ENCODE peak calls at places on chromosomes 16 and 17, in ten cellular contexts. O, N, K, A, X, G, L, P, V and M are unnamed samples.

GRCh38 chr17:7720125-7720524 is 2.6 kb downstream of the DNAH2 start:
- DNase-seq in P (no peak), V (no peak), N (no peak), K (no peak), L (no peak), G (no peak), A (no peak), O (no peak), X (no peak), M (no peak)

GRCh38 chr17:9658593-9659211 is 13.4 kb downstream of the USP43 start:
- DNase-seq in N (no peak), O (peak), A (no peak), L (no peak), G (no peak), K (no peak), P (no peak), V (peak), X (peak), M (peak)

GRCh38 chr16:56793504-56793903 is 63.6 kb downstream of the NUP93 start:
- DNase-seq in L (peak), O (peak), G (no peak), P (peak), V (peak), X (no peak), K (peak), A (no peak), N (no peak), M (no peak)

GRCh38 chr17:42895185-42895555 is 5.4 kb upstream of the G6PC1 start:
- DNase-seq in X (peak), K (no peak), L (peak), O (peak), V (peak), G (no peak), N (no peak), P (no peak), A (peak), M (peak)

GRCh38 chr17:27366438-27366837 is 72.5 kb downstream of the WSB1 start:
- DNase-seq in V (no peak), A (no peak), L (no peak), O (no peak), X (no peak), N (no peak), G (no peak), K (no peak), P (no peak), M (no peak)

GRCh38 chr17:80119271-80119791 is 17.9 kb downstream of the GAA start:
- DNase-seq in A (no peak), L (no peak), K (no peak), G (no peak), P (no peak), X (no peak), O (no peak), V (no peak), N (no peak), M (no peak)

GRCh38 chr17:48724241-48725004 is 1.4 kb downstream of the PRAC2 start:
- DNase-seq in V (peak), N (peak), L (peak), P (peak), X (peak), O (peak), A (peak), K (peak), G (peak), M (peak)

GRCh38 chr17:44829558-44830358 is at the start of gene GJC1:
- DNase-seq in X (no peak), N (no peak), P (peak), A (no peak), V (peak), O (no peak), K (no peak), G (no peak), L (no peak), M (peak)

GRCh38 chr17:10034719-10035475 is 129.8 kb upstream of the RCVRN start:
- DNase-seq in L (no peak), A (no peak), G (no peak), V (peak), N (no peak), O (no peak), X (no peak), K (no peak), P (no peak), M (no peak)

GRCh38 chr17:74431568-74432483 is at the start of gene GPRC5C:
- DNase-seq in N (no peak), A (peak), P (peak), X (no peak), O (peak), K (peak), V (peak), G (peak), L (peak), M (peak)

GRCh38 chr17:59897090-59897489 is 4.2 kb downstream of the RPS6KB1 start:
- DNase-seq in V (no peak), L (peak), K (no peak), X (no peak), N (no peak), O (peak), A (no peak), G (no peak), P (no peak), M (no peak)

GRCh38 chr17:74361613-74362391 is at the start of gene BTBD17:
- DNase-seq in X (no peak), N (peak), K (peak), L (peak), V (peak), G (no peak), O (no peak), A (no peak), P (peak), M (peak)

GRCh38 chr17:1904273-1905052 is 74.7 kb downstream of the RPA1 start:
- DNase-seq in L (no peak), N (no peak), A (no peak), P (no peak), V (no peak), X (no peak), K (no peak), O (no peak), G (no peak), M (no peak)

GRCh38 chr17:67027031-67027628 is 17.2 kb upstream of the CACNG1 start:
- DNase-seq in L (peak), G (no peak), O (peak), K (no peak), X (no peak), V (peak), A (no peak), P (no peak), N (no peak), M (peak)

GRCh38 chr16:19168173-19169080 is at the start of gene SYT17:
- DNase-seq in V (peak), L (no peak), A (peak), O (no peak), P (no peak), G (no peak), K (peak), X (no peak), N (no peak), M (no peak)

GRCh38 chr17:81381632-81382577 is 13.4 kb upstream of the BAHCC1 start:
- DNase-seq in N (no peak), G (no peak), K (no peak), V (no peak), P (no peak), A (no peak), L (no peak), X (no peak), O (no peak), M (no peak)

GRCh38 chr16:83458612-83459011 is 349.2 kb upstream of the HSBP1 start:
- DNase-seq in O (peak), K (no peak), P (no peak), G (no peak), X (no peak), V (peak), L (peak), N (no peak), A (no peak), M (peak)

GRCh38 chr16:996672-997071 is 15.1 kb downstream of the SOX8 start:
- DNase-seq in N (peak), L (no peak), K (no peak), X (no peak), A (no peak), G (peak), V (no peak), O (no peak), P (no peak), M (no peak)

GRCh38 chr16:8956265-8957060 is 7.2 kb downstream of the USP7 start:
- DNase-seq in A (no peak), V (no peak), O (no peak), L (peak), K (no peak), G (no peak), P (no peak), X (no peak), N (no peak), M (no peak)

GRCh38 chr16:2087426-2088191 is 39.8 kb downstream of the TSC2 start:
- DNase-seq in X (no peak), O (no peak), N (no peak), G (no peak), A (no peak), P (no peak), K (no peak), L (no peak), V (no peak), M (no peak)

GRCh38 chr17:40848583-40849235 is 18.3 kb downstream of the KRT12 start:
- DNase-seq in X (no peak), V (no peak), A (no peak), O (no peak), K (no peak), L (no peak), N (no peak), G (no peak), P (no peak), M (no peak)

GRCh38 chr17:47741109-47741792 is 8.2 kb downstream of the TBX21 start:
- DNase-seq in P (no peak), X (no peak), O (no peak), N (no peak), V (no peak), K (no peak), L (no peak), G (peak), A (no peak), M (no peak)

GRCh38 chr17:39739885-39740356 is 2.2 kb downstream of the GRB7 start:
- DNase-seq in O (no peak), K (no peak), P (no peak), A (no peak), G (no peak), L (no peak), X (no peak), V (no peak), N (no peak), M (no peak)

GRCh38 chr16:70320121-70320520 is 21.1 kb downstream of the DDX19B start:
- DNase-seq in A (no peak), P (no peak), O (no peak), N (no peak), X (no peak), L (no peak), K (no peak), G (no peak), V (no peak), M (no peak)

GRCh38 chr17:69326302-69327059 is 452 bp downstream of the ABCA5 start:
- DNase-seq in X (no peak), P (no peak), V (peak), G (peak), A (no peak), K (peak), N (peak), O (peak), L (peak), M (peak)

GRCh38 chr16:10168258-10168657 is 14.0 kb downstream of the GRIN2A start:
- DNase-seq in A (no peak), P (no peak), L (peak), N (no peak), X (no peak), K (no peak), G (no peak), V (no peak), O (peak), M (peak)

GRCh38 chr17:42743595-42744282 is 1.1 kb downstream of the EZH1 start:
- DNase-seq in X (no peak), L (no peak), O (no peak), N (no peak), K (no peak), P (no peak), V (no peak), G (no peak), A (no peak), M (no peak)

GRCh38 chr16:87002717-87003413 is 314.3 kb downstream of the C16orf95 start:
- DNase-seq in L (peak), O (peak), V (peak), P (no peak), A (no peak), N (no peak), G (no peak), X (no peak), K (no peak), M (no peak)

GRCh38 chr17:73605444-73605843 is 38.8 kb downstream of the SDK2 start:
- DNase-seq in G (no peak), O (no peak), P (no peak), K (no peak), X (no peak), N (no peak), V (no peak), L (no peak), A (no peak), M (no peak)

GRCh38 chr17:15171433-15172047 is 93.6 kb downstream of the PMP22 start:
- DNase-seq in K (peak), L (peak), X (peak), P (peak), O (peak), G (no peak), A (no peak), V (peak), N (no peak), M (peak)

GRCh38 chr16:57138281-57138935 is 46.0 kb downstream of the CPNE2 start:
- DNase-seq in X (no peak), O (no peak), G (no peak), A (no peak), V (no peak), P (no peak), N (no peak), L (no peak), K (no peak), M (no peak)

GRCh38 chr17:19720631-19721426 is 4.4 kb upstream of the SLC47A2 start:
- DNase-seq in G (no peak), P (no peak), O (no peak), A (peak), L (no peak), V (no peak), N (no peak), K (peak), X (no peak), M (no peak)